ENCODE peak calls at places on chromosomes 1 and 21, in seven cellular contexts. One of them, this sample, is unnamed.
A peak's percentile ranks its signal among the peaks of the same experiment; 100 is the strongest.

GRCh38 chr1:110049801-110050601 is 15.6 kb downstream of the STRIP1 start:
- DNase-seq in CD4-positive, CD25-positive, alpha-beta regulatory T cell: no peak
- DNase-seq in AG04450: no peak
- DNase-seq in ovary: no peak
- DNase-seq in uterus: no peak
- DNase-seq in CD8-positive, alpha-beta memory T cell: no peak
- DNase-seq in lung: no peak
- DNase-seq in this sample: no peak

GRCh38 chr21:45443595-45444181 is 38.7 kb downstream of the COL18A1 start:
- DNase-seq in CD8-positive, alpha-beta memory T cell: peak; percentile 8
- DNase-seq in lung: no peak
- DNase-seq in AG04450: no peak
- DNase-seq in uterus: no peak
- DNase-seq in CD4-positive, CD25-positive, alpha-beta regulatory T cell: no peak
- DNase-seq in ovary: no peak
- DNase-seq in this sample: no peak

GRCh38 chr21:29164330-29164942 is 34.0 kb downstream of the MAP3K7CL start:
- DNase-seq in CD8-positive, alpha-beta memory T cell: no peak
- DNase-seq in CD4-positive, CD25-positive, alpha-beta regulatory T cell: peak; percentile 40
- DNase-seq in ovary: no peak
- DNase-seq in lung: no peak
- DNase-seq in AG04450: no peak
- DNase-seq in uterus: no peak
- DNase-seq in this sample: peak; percentile 68

GRCh38 chr1:170097449-170097948 is 23.0 kb upstream of the KIFAP3 start:
- DNase-seq in CD8-positive, alpha-beta memory T cell: no peak
- DNase-seq in uterus: no peak
- DNase-seq in ovary: no peak
- DNase-seq in lung: no peak
- DNase-seq in CD4-positive, CD25-positive, alpha-beta regulatory T cell: no peak
- DNase-seq in AG04450: no peak
- DNase-seq in this sample: no peak

GRCh38 chr1:166189126-166189525 is 22.3 kb upstream of the FAM78B start:
- DNase-seq in lung: no peak
- DNase-seq in AG04450: no peak
- DNase-seq in CD8-positive, alpha-beta memory T cell: no peak
- DNase-seq in ovary: no peak
- DNase-seq in CD4-positive, CD25-positive, alpha-beta regulatory T cell: no peak
- DNase-seq in uterus: no peak
- DNase-seq in this sample: no peak

GRCh38 chr1:198734323-198735008 is 95.6 kb downstream of the PTPRC start:
- DNase-seq in CD8-positive, alpha-beta memory T cell: no peak
- DNase-seq in CD4-positive, CD25-positive, alpha-beta regulatory T cell: peak; percentile 36
- DNase-seq in lung: no peak
- DNase-seq in uterus: no peak
- DNase-seq in ovary: no peak
- DNase-seq in AG04450: no peak
- DNase-seq in this sample: no peak

GRCh38 chr21:24995206-24995605 is 612.1 kb downstream of the MRPL39 start:
- DNase-seq in lung: no peak
- DNase-seq in uterus: no peak
- DNase-seq in AG04450: no peak
- DNase-seq in CD4-positive, CD25-positive, alpha-beta regulatory T cell: no peak
- DNase-seq in CD8-positive, alpha-beta memory T cell: no peak
- DNase-seq in ovary: no peak
- DNase-seq in this sample: no peak

GRCh38 chr1:87684786-87685185 is 356.1 kb downstream of the LMO4 start:
- DNase-seq in AG04450: no peak
- DNase-seq in CD8-positive, alpha-beta memory T cell: peak; percentile 21
- DNase-seq in ovary: peak; percentile 25
- DNase-seq in CD4-positive, CD25-positive, alpha-beta regulatory T cell: no peak
- DNase-seq in lung: no peak
- DNase-seq in uterus: no peak
- DNase-seq in this sample: peak; percentile 12

GRCh38 chr1:243354511-243355153 is 98.8 kb downstream of the SDCCAG8 start:
- DNase-seq in AG04450: no peak
- DNase-seq in CD8-positive, alpha-beta memory T cell: no peak
- DNase-seq in lung: no peak
- DNase-seq in CD4-positive, CD25-positive, alpha-beta regulatory T cell: peak; percentile 26
- DNase-seq in uterus: no peak
- DNase-seq in ovary: no peak
- DNase-seq in this sample: no peak

GRCh38 chr1:244112646-244113045 is 61.6 kb downstream of the ZBTB18 start:
- DNase-seq in ovary: no peak
- DNase-seq in CD8-positive, alpha-beta memory T cell: no peak
- DNase-seq in lung: no peak
- DNase-seq in AG04450: peak; percentile 29
- DNase-seq in uterus: no peak
- DNase-seq in CD4-positive, CD25-positive, alpha-beta regulatory T cell: no peak
- DNase-seq in this sample: peak; percentile 65

GRCh38 chr1:208243522-208243850 is 698 bp downstream of the PLXNA2 start:
- DNase-seq in AG04450: no peak
- DNase-seq in uterus: no peak
- DNase-seq in CD8-positive, alpha-beta memory T cell: peak; percentile 25
- DNase-seq in lung: no peak
- DNase-seq in CD4-positive, CD25-positive, alpha-beta regulatory T cell: peak; percentile 22
- DNase-seq in ovary: no peak
- DNase-seq in this sample: no peak

GRCh38 chr1:227356582-227357228 is 38.4 kb upstream of the CDC42BPA start:
- DNase-seq in ovary: no peak
- DNase-seq in CD4-positive, CD25-positive, alpha-beta regulatory T cell: no peak
- DNase-seq in lung: no peak
- DNase-seq in uterus: no peak
- DNase-seq in AG04450: no peak
- DNase-seq in CD8-positive, alpha-beta memory T cell: no peak
- DNase-seq in this sample: no peak

GRCh38 chr1:198638894-198639319 is at the start of gene PTPRC:
- DNase-seq in ovary: no peak
- DNase-seq in CD4-positive, CD25-positive, alpha-beta regulatory T cell: peak; percentile 92
- DNase-seq in AG04450: no peak
- DNase-seq in lung: no peak
- DNase-seq in uterus: no peak
- DNase-seq in CD8-positive, alpha-beta memory T cell: peak; percentile 69
- DNase-seq in this sample: no peak

GRCh38 chr1:66725885-66726665 is 26.2 kb upstream of the DYNLT5 start:
- DNase-seq in CD8-positive, alpha-beta memory T cell: peak; percentile 48
- DNase-seq in lung: peak; percentile 54
- DNase-seq in AG04450: peak; percentile 41
- DNase-seq in ovary: no peak
- DNase-seq in CD4-positive, CD25-positive, alpha-beta regulatory T cell: peak; percentile 73
- DNase-seq in uterus: peak; percentile 18
- DNase-seq in this sample: peak; percentile 82

GRCh38 chr1:31390071-31390470 is 17.2 kb upstream of the FABP3 start:
- DNase-seq in CD8-positive, alpha-beta memory T cell: no peak
- DNase-seq in ovary: no peak
- DNase-seq in lung: no peak
- DNase-seq in AG04450: no peak
- DNase-seq in CD4-positive, CD25-positive, alpha-beta regulatory T cell: no peak
- DNase-seq in uterus: no peak
- DNase-seq in this sample: no peak

GRCh38 chr1:110880708-110881374 is 7.9 kb downstream of the CD53 start:
- DNase-seq in CD8-positive, alpha-beta memory T cell: peak; percentile 75
- DNase-seq in uterus: no peak
- DNase-seq in AG04450: no peak
- DNase-seq in CD4-positive, CD25-positive, alpha-beta regulatory T cell: peak; percentile 78
- DNase-seq in ovary: no peak
- DNase-seq in lung: no peak
- DNase-seq in this sample: no peak

GRCh38 chr1:192571706-192572105 is 3.9 kb upstream of the RGS1 start:
- DNase-seq in CD8-positive, alpha-beta memory T cell: no peak
- DNase-seq in AG04450: no peak
- DNase-seq in uterus: no peak
- DNase-seq in ovary: no peak
- DNase-seq in lung: no peak
- DNase-seq in CD4-positive, CD25-positive, alpha-beta regulatory T cell: peak; percentile 64
- DNase-seq in this sample: no peak

GRCh38 chr1:67764674-67765073 is 68.6 kb downstream of the GNG12 start:
- DNase-seq in CD4-positive, CD25-positive, alpha-beta regulatory T cell: no peak
- DNase-seq in uterus: no peak
- DNase-seq in CD8-positive, alpha-beta memory T cell: no peak
- DNase-seq in AG04450: no peak
- DNase-seq in ovary: no peak
- DNase-seq in lung: no peak
- DNase-seq in this sample: no peak

GRCh38 chr1:205456383-205456867 is 580 bp upstream of the BLACAT1 start:
- DNase-seq in uterus: no peak
- DNase-seq in AG04450: no peak
- DNase-seq in CD4-positive, CD25-positive, alpha-beta regulatory T cell: no peak
- DNase-seq in ovary: no peak
- DNase-seq in CD8-positive, alpha-beta memory T cell: no peak
- DNase-seq in lung: no peak
- DNase-seq in this sample: no peak

GRCh38 chr1:184222561-184223157 is 164.2 kb upstream of the C1orf21 start:
- DNase-seq in CD4-positive, CD25-positive, alpha-beta regulatory T cell: peak; percentile 24
- DNase-seq in AG04450: no peak
- DNase-seq in ovary: peak; percentile 37
- DNase-seq in uterus: peak; percentile 52
- DNase-seq in lung: peak; percentile 59
- DNase-seq in CD8-positive, alpha-beta memory T cell: peak; percentile 5
- DNase-seq in this sample: peak; percentile 73

GRCh38 chr1:192521734-192522133 is 53.8 kb upstream of the RGS1 start:
- DNase-seq in ovary: no peak
- DNase-seq in uterus: no peak
- DNase-seq in CD8-positive, alpha-beta memory T cell: no peak
- DNase-seq in CD4-positive, CD25-positive, alpha-beta regulatory T cell: no peak
- DNase-seq in AG04450: no peak
- DNase-seq in lung: no peak
- DNase-seq in this sample: no peak

GRCh38 chr1:96365596-96365995 is 356.0 kb upstream of the PTBP2 start:
- DNase-seq in CD8-positive, alpha-beta memory T cell: no peak
- DNase-seq in lung: no peak
- DNase-seq in CD4-positive, CD25-positive, alpha-beta regulatory T cell: no peak
- DNase-seq in uterus: no peak
- DNase-seq in ovary: no peak
- DNase-seq in AG04450: no peak
- DNase-seq in this sample: peak; percentile 46

GRCh38 chr1:169909499-169909898 is 15.8 kb upstream of the SCYL3 start:
- DNase-seq in AG04450: no peak
- DNase-seq in CD4-positive, CD25-positive, alpha-beta regulatory T cell: no peak
- DNase-seq in uterus: no peak
- DNase-seq in ovary: no peak
- DNase-seq in lung: no peak
- DNase-seq in CD8-positive, alpha-beta memory T cell: no peak
- DNase-seq in this sample: no peak

GRCh38 chr1:23673086-23673813 is 18.4 kb upstream of the RPL11 start:
- DNase-seq in CD4-positive, CD25-positive, alpha-beta regulatory T cell: no peak
- DNase-seq in CD8-positive, alpha-beta memory T cell: no peak
- DNase-seq in AG04450: peak; percentile 13
- DNase-seq in uterus: no peak
- DNase-seq in lung: no peak
- DNase-seq in ovary: no peak
- DNase-seq in this sample: peak; percentile 89

GRCh38 chr1:100485855-100486258 is 52.1 kb upstream of the GPR88 start:
- DNase-seq in ovary: no peak
- DNase-seq in uterus: no peak
- DNase-seq in CD8-positive, alpha-beta memory T cell: no peak
- DNase-seq in AG04450: no peak
- DNase-seq in lung: no peak
- DNase-seq in CD4-positive, CD25-positive, alpha-beta regulatory T cell: no peak
- DNase-seq in this sample: no peak

GRCh38 chr1:213474054-213474453 is 423.0 kb downstream of the RPS6KC1 start:
- DNase-seq in ovary: peak; percentile 38
- DNase-seq in uterus: no peak
- DNase-seq in CD8-positive, alpha-beta memory T cell: no peak
- DNase-seq in CD4-positive, CD25-positive, alpha-beta regulatory T cell: no peak
- DNase-seq in lung: no peak
- DNase-seq in AG04450: no peak
- DNase-seq in this sample: no peak

GRCh38 chr1:12528021-12528852 is 89.8 kb downstream of the DHRS3 start:
- DNase-seq in CD8-positive, alpha-beta memory T cell: no peak
- DNase-seq in lung: peak; percentile 92
- DNase-seq in ovary: peak; percentile 77
- DNase-seq in CD4-positive, CD25-positive, alpha-beta regulatory T cell: no peak
- DNase-seq in AG04450: no peak
- DNase-seq in uterus: peak; percentile 48
- DNase-seq in this sample: peak; percentile 66

GRCh38 chr1:54252371-54252770 is 52.4 kb downstream of the MRPL37 start:
- DNase-seq in AG04450: no peak
- DNase-seq in uterus: no peak
- DNase-seq in CD4-positive, CD25-positive, alpha-beta regulatory T cell: no peak
- DNase-seq in lung: no peak
- DNase-seq in ovary: no peak
- DNase-seq in CD8-positive, alpha-beta memory T cell: no peak
- DNase-seq in this sample: no peak
- H3K4me3 ChIP-seq in AG04450: no peak overlapping the region
- H3K4me3 ChIP-seq in uterus: no peak overlapping the region
- H3K4me3 ChIP-seq in CD4-positive, CD25-positive, alpha-beta regulatory T cell: no peak overlapping the region
- H3K4me3 ChIP-seq in lung: no peak overlapping the region
- H3K4me3 ChIP-seq in ovary: no peak overlapping the region
- H3K4me3 ChIP-seq in CD8-positive, alpha-beta memory T cell: no peak overlapping the region
- H3K4me3 ChIP-seq in this sample: no peak overlapping the region

DNA sequence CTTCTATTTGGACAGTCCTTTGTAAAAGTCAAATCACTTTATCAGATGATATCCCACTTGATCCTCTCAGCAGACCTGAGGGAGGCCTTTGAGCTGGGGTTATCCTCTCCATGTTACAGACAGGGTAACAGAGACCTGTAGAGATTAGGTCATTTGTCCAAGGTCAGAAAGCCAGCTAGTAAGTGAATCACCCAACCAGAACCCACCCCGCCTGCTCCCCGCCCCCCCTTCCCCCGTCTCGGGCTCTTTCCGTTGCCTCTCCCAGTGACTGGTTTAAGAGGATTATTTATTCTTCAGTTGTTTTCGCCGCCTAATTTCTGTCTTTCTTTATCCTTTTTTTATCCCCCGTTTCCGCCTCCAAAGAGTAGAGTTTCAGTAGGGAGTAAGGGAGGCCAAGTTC is 76.6 kb upstream of the TRABD2B start:
- DNase-seq in AG04450: no peak
- DNase-seq in lung: no peak
- DNase-seq in CD8-positive, alpha-beta memory T cell: no peak
- DNase-seq in CD4-positive, CD25-positive, alpha-beta regulatory T cell: no peak
- DNase-seq in uterus: no peak
- DNase-seq in ovary: no peak
- DNase-seq in this sample: no peak
- H3K4me3 ChIP-seq in AG04450: no peak overlapping the region
- H3K4me3 ChIP-seq in lung: no peak overlapping the region
- H3K4me3 ChIP-seq in CD8-positive, alpha-beta memory T cell: no peak overlapping the region
- H3K4me3 ChIP-seq in CD4-positive, CD25-positive, alpha-beta regulatory T cell: no peak overlapping the region
- H3K4me3 ChIP-seq in uterus: no peak overlapping the region
- H3K4me3 ChIP-seq in ovary: no peak overlapping the region
- H3K4me3 ChIP-seq in this sample: no peak overlapping the region

DNA sequence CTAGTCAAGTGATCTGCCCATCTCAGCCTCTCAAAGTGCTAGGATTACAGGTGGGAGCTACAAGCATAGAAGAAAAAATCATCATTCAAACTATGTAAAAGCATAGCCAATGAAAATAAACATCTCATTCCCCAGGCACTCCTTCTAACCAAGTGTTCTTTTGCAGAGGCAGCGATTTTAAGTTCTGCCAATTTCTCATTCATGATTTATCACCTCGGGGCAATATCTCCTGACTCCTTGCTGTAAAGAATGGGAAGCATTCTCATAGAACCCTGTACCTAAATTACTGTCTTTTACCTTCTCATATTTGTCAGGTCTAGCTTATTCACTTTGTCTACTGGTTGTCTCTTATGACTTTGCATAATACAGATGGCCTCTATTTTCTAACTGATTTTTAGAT is 32.5 kb upstream of the IVNS1ABP start:
- DNase-seq in CD4-positive, CD25-positive, alpha-beta regulatory T cell: no peak
- DNase-seq in uterus: no peak
- DNase-seq in CD8-positive, alpha-beta memory T cell: no peak
- DNase-seq in AG04450: no peak
- DNase-seq in ovary: no peak
- DNase-seq in lung: no peak
- DNase-seq in this sample: no peak
- H3K4me3 ChIP-seq in CD4-positive, CD25-positive, alpha-beta regulatory T cell: no peak overlapping the region
- H3K4me3 ChIP-seq in uterus: no peak overlapping the region
- H3K4me3 ChIP-seq in CD8-positive, alpha-beta memory T cell: no peak overlapping the region
- H3K4me3 ChIP-seq in AG04450: no peak overlapping the region
- H3K4me3 ChIP-seq in ovary: no peak overlapping the region
- H3K4me3 ChIP-seq in lung: no peak overlapping the region
- H3K4me3 ChIP-seq in this sample: no peak overlapping the region

GRCh38 chr1:207030522-207031009 is 2.0 kb downstream of the C1orf116 start:
- DNase-seq in lung: no peak
- DNase-seq in AG04450: no peak
- DNase-seq in uterus: no peak
- DNase-seq in CD8-positive, alpha-beta memory T cell: no peak
- DNase-seq in CD4-positive, CD25-positive, alpha-beta regulatory T cell: no peak
- DNase-seq in ovary: no peak
- DNase-seq in this sample: no peak
- H3K4me3 ChIP-seq in lung: peak overlapping the region; percentile 53
- H3K4me3 ChIP-seq in AG04450: no peak overlapping the region
- H3K4me3 ChIP-seq in uterus: no peak overlapping the region
- H3K4me3 ChIP-seq in CD8-positive, alpha-beta memory T cell: no peak overlapping the region
- H3K4me3 ChIP-seq in CD4-positive, CD25-positive, alpha-beta regulatory T cell: no peak overlapping the region
- H3K4me3 ChIP-seq in ovary: no peak overlapping the region
- H3K4me3 ChIP-seq in this sample: no peak overlapping the region